ENCODE peak calls at places on chromosomes 7 and 10, in five cellular contexts. P is AML-193, Q is PC-9, W is kidney tubule cell, Z is fibroblast of the conjunctiva. M is an unnamed sample.

GRCh38 chr7:8373856-8374255 is 59.6 kb upstream of the NXPH1 start:
- DNase-seq in W (no peak), Z (no peak), Q (no peak), P (no peak), M (no peak)

GRCh38 chr7:833601-834258 is 1.5 kb downstream of the SUN1 start:
- DNase-seq in Q (no peak), Z (no peak), P (no peak), W (peak; percentile 47), M (no peak)

GRCh38 chr10:74988787-74989574 is 122.5 kb upstream of the SAMD8 start:
- DNase-seq in Z (no peak), W (peak; percentile 4), P (no peak), Q (no peak), M (no peak)

GRCh38 chr10:3217853-3218252 is 45.3 kb upstream of the PITRM1 start:
- DNase-seq in P (no peak), Z (no peak), W (no peak), Q (no peak), M (no peak)

GRCh38 chr7:158245724-158246041 is 341.9 kb downstream of the PTPRN2 start:
- DNase-seq in P (no peak), W (no peak), Z (no peak), Q (no peak), M (no peak)

GRCh38 chr7:18873674-18874341 is 243.6 kb downstream of the TWIST1 start:
- DNase-seq in Q (no peak), W (no peak), P (no peak), Z (peak; percentile 39), M (no peak)

GRCh38 chr7:40647719-40648118 is 512.9 kb downstream of the SUGCT start:
- DNase-seq in Q (no peak), W (no peak), Z (no peak), P (no peak), M (no peak)

GRCh38 chr7:120272261-120272895 is 597 bp upstream of the KCND2 start:
- DNase-seq in Q (peak; percentile 39), Z (peak; percentile 43), P (peak; percentile 22), W (peak; percentile 62), M (peak; percentile 54)

GRCh38 chr10:12406764-12407400 is 57.5 kb downstream of the CAMK1D start:
- DNase-seq in Q (no peak), P (no peak), Z (no peak), W (no peak), M (no peak)

GRCh38 chr10:34291466-34292177 is 523.5 kb downstream of the PARD3 start:
- DNase-seq in P (no peak), Z (no peak), Q (no peak), W (no peak), M (no peak)